ENCODE peak calls at places on chromosomes 3 and 15, in four cellular contexts. H, F, P and Q are unnamed samples.
A peak's percentile ranks its signal among the peaks of the same experiment; 100 is the strongest.

GRCh38 chr3:34376691-34377090 is 578.3 kb downstream of the PDCD6IP start:
- DNase-seq in H (no peak), F (no peak), P (no peak), Q (no peak)

GRCh38 chr15:85579957-85580694 is 199.7 kb downstream of the AKAP13 start:
- DNase-seq in H (no peak), F (no peak), P (no peak), Q (no peak)

GRCh38 chr3:197508511-197508910 is 47.3 kb downstream of the BDH1 start:
- DNase-seq in H (no peak), F (no peak), P (no peak), Q (no peak)

GRCh38 chr15:50192926-50193595 is 11.1 kb downstream of the SLC27A2 start:
- DNase-seq in H (no peak), F (no peak), P (no peak), Q (no peak)

GRCh38 chr15:69032006-69032405 is 17.5 kb downstream of the NOX5 start:
- DNase-seq in H (no peak), F (no peak), P (no peak), Q (no peak)

GRCh38 chr15:80003934-80004472 is 33.0 kb upstream of the BCL2A1 start:
- DNase-seq in H (no peak), F (no peak), P (no peak), Q (no peak)

GRCh38 chr3:168620854-168621253 is 525.1 kb upstream of the GOLIM4 start:
- DNase-seq in H (no peak), F (no peak), P (no peak), Q (no peak)

GRCh38 chr15:100763764-100764750 is 115.6 kb upstream of the ALDH1A3 start:
- DNase-seq in H (no peak), F (no peak), P (no peak), Q (no peak)

GRCh38 chr3:192862408-192863385 is 55.0 kb downstream of the MB21D2 start:
- DNase-seq in H (no peak), F (no peak), P (no peak), Q (no peak)

GRCh38 chr3:185632996-185633395 is 46.9 kb downstream of the SENP2 start:
- DNase-seq in H (no peak), F (no peak), P (no peak), Q (no peak)

GRCh38 chr3:12796171-12797123 is at the start of gene CAND2:
- DNase-seq in H (peak; percentile 14), F (no peak), P (no peak), Q (no peak)

GRCh38 chr3:177459397-177459796 is 262.1 kb upstream of the TBL1XR1 start:
- DNase-seq in H (peak; percentile 80), F (no peak), P (no peak), Q (no peak)

GRCh38 chr15:75185271-75186029 is 16.2 kb upstream of the C15orf39 start:
- DNase-seq in H (no peak), F (no peak), P (no peak), Q (no peak)

GRCh38 chr3:61719278-61719977 is 158.1 kb downstream of the PTPRG start:
- DNase-seq in H (no peak), F (no peak), P (no peak), Q (no peak)

GRCh38 chr3:65619391-65620298 is 419.1 kb downstream of the MAGI1 start:
- DNase-seq in H (peak; percentile 24), F (no peak), P (no peak), Q (no peak)

GRCh38 chr3:73624363-73625123 is at the start of gene PDZRN3:
- DNase-seq in H (peak; percentile 88), F (no peak), P (no peak), Q (peak; percentile 9)

GRCh38 chr3:41120461-41120860 is 78.8 kb upstream of the CTNNB1 start:
- DNase-seq in H (no peak), F (no peak), P (no peak), Q (no peak)

GRCh38 chr15:58374147-58374546 is 57.6 kb upstream of the LIPC start:
- DNase-seq in H (no peak), F (no peak), P (no peak), Q (no peak)

GRCh38 chr3:53056442-53056841 is 10.6 kb upstream of the SFMBT1 start:
- DNase-seq in H (no peak), F (no peak), P (no peak), Q (no peak)

GRCh38 chr15:27327467-27328045 is 356.6 kb downstream of the GABRG3 start:
- DNase-seq in H (no peak), F (no peak), P (no peak), Q (no peak)

GRCh38 chr3:181710581-181711255 is 1.0 kb upstream of the SOX2 start:
- DNase-seq in H (no peak), F (no peak), P (no peak), Q (no peak)

GRCh38 chr15:79853492-79854328 is 43.1 kb downstream of the MTHFS start:
- DNase-seq in H (peak; percentile 83), F (peak; percentile 18), P (peak; percentile 49), Q (no peak)

GRCh38 chr3:38651153-38651789 is 1.8 kb upstream of the SCN5A start:
- DNase-seq in H (peak; percentile 41), F (peak; percentile 28), P (no peak), Q (no peak)

GRCh38 chr3:112013058-112013783 is 14.5 kb downstream of the TAGLN3 start:
- DNase-seq in H (peak; percentile 71), F (no peak), P (no peak), Q (no peak)

GRCh38 chr3:44865272-44866005 is 3.7 kb downstream of the TMEM42 start:
- DNase-seq in H (no peak), F (no peak), P (no peak), Q (no peak)

GRCh38 chr3:163644172-163644571 is 1434.1 kb downstream of the SI start:
- DNase-seq in H (no peak), F (no peak), P (no peak), Q (no peak)

GRCh38 chr15:40441736-40442531 is 1.2 kb downstream of the BAHD1 start:
- DNase-seq in H (no peak), F (no peak), P (no peak), Q (no peak)

GRCh38 chr3:45890405-45890804 is 4.1 kb downstream of the CCR9 start:
- DNase-seq in H (no peak), F (no peak), P (no peak), Q (no peak)

GRCh38 chr3:129974451-129975331 is at the start of gene TRH:
- DNase-seq in H (no peak), F (no peak), P (no peak), Q (peak; percentile 11)

GRCh38 chr3:159775372-159775961 is 213.2 kb upstream of the IL12A start:
- DNase-seq in H (peak; percentile 72), F (no peak), P (peak; percentile 74), Q (no peak)

GRCh38 chr3:16993227-16993626 is 108.5 kb downstream of the PLCL2 start:
- DNase-seq in H (peak; percentile 53), F (no peak), P (peak; percentile 22), Q (no peak)

GRCh38 chr3:13110678-13111116 is 37.5 kb upstream of the IQSEC1 start:
- DNase-seq in H (peak; percentile 18), F (no peak), P (no peak), Q (no peak)

GRCh38 chr15:97995881-97996603 is 35.5 kb downstream of the ARRDC4 start:
- DNase-seq in H (no peak), F (no peak), P (no peak), Q (no peak)

GRCh38 chr3:147758786-147759185 is 349.6 kb downstream of the ZIC1 start:
- DNase-seq in H (no peak), F (no peak), P (peak; percentile 46), Q (no peak)

GRCh38 chr3:171810278-171811058 is at the start of gene PLD1:
- DNase-seq in H (peak; percentile 82), F (no peak), P (no peak), Q (peak; percentile 19)

GRCh38 chr15:75452968-75453702 is 1.6 kb upstream of the SIN3A start:
- DNase-seq in H (peak; percentile 12), F (peak; percentile 2), P (no peak), Q (peak; percentile 14)

GRCh38 chr3:143629726-143630125 is 218.5 kb downstream of the SLC9A9 start:
- DNase-seq in H (no peak), F (no peak), P (no peak), Q (no peak)

GRCh38 chr15:94186770-94187331 is 44.5 kb upstream of the MCTP2 start:
- DNase-seq in H (no peak), F (no peak), P (no peak), Q (no peak)

GRCh38 chr15:36948982-36949381 is 151.4 kb downstream of the MEIS2 start:
- DNase-seq in H (no peak), F (no peak), P (no peak), Q (no peak)